ENCODE peak calls at places on chromosomes 2 and 18, in six cellular contexts. W is NB4, K is upper lobe of left lung, L is SK-N-SH, Y is right atrium auricular region, H is K562. A is an unnamed sample.

GRCh38 chr2:2683581-2683980 is 352.5 kb upstream of the MYT1L start:
- DNase-seq in W (no peak), H (no peak), L (no peak), Y (no peak), K (no peak), A (no peak)

GRCh38 chr2:172038604-172039003 is 38.9 kb downstream of the METAP1D start:
- DNase-seq in Y (no peak), K (no peak), W (no peak), L (no peak), H (no peak), A (no peak)

GRCh38 chr2:219702796-219703545 is 75.5 kb downstream of the SLC4A3 start:
- DNase-seq in H (no peak), W (no peak), L (no peak), Y (no peak), K (no peak), A (no peak)

GRCh38 chr2:12106440-12107080 is 360.1 kb downstream of the LPIN1 start:
- DNase-seq in W (peak; percentile 88), L (peak; percentile 21), Y (no peak), K (no peak), H (peak; percentile 69), A (peak; percentile 99)

GRCh38 chr2:10400568-10400977 is 47.6 kb downstream of the ODC1 start:
- DNase-seq in W (peak; percentile 89), K (no peak), Y (no peak), L (no peak), H (no peak), A (no peak)

GRCh38 chr18:75358928-75359327 is 68.6 kb downstream of the SMIM21 start:
- DNase-seq in Y (no peak), H (no peak), W (no peak), K (no peak), L (no peak), A (no peak)

GRCh38 chr2:106363788-106364187 is 104.4 kb downstream of the RGPD3 start:
- DNase-seq in Y (no peak), W (no peak), K (no peak), H (no peak), L (no peak), A (no peak)

GRCh38 chr2:128234613-128235012 is 84.1 kb downstream of the HS6ST1 start:
- DNase-seq in H (no peak), Y (no peak), W (no peak), K (no peak), L (peak; percentile 32), A (no peak)

GRCh38 chr2:138630164-138630563 is 128.6 kb downstream of the SPOPL start:
- DNase-seq in H (no peak), W (no peak), Y (no peak), L (no peak), K (no peak), A (no peak)

GRCh38 chr2:112056626-112056987 is 1.5 kb downstream of the TMEM87B start:
- DNase-seq in H (no peak), K (no peak), Y (no peak), W (no peak), L (no peak), A (no peak)

GRCh38 chr18:9069482-9070059 is 32.9 kb upstream of the NDUFV2 start:
- DNase-seq in L (no peak), W (no peak), K (no peak), Y (no peak), H (no peak), A (no peak)

GRCh38 chr18:9688036-9688741 is 19.9 kb upstream of the RAB31 start:
- DNase-seq in H (peak; percentile 69), K (no peak), Y (no peak), W (no peak), L (no peak), A (peak; percentile 91)

GRCh38 chr2:8907764-8908163 is 70.4 kb upstream of the KIDINS220 start:
- DNase-seq in W (no peak), Y (no peak), K (no peak), L (peak; percentile 39), H (no peak), A (no peak)

GRCh38 chr2:11612553-11613215 is 57.3 kb downstream of the NTSR2 start:
- DNase-seq in K (no peak), W (no peak), Y (no peak), L (no peak), H (no peak), A (no peak)

GRCh38 chr2:8346238-8346637 is 335.6 kb upstream of the ID2 start:
- DNase-seq in L (no peak), H (no peak), W (no peak), K (no peak), Y (no peak), A (no peak)

GRCh38 chr18:58934933-58935577 is 70.4 kb downstream of the ZNF532 start:
- DNase-seq in W (no peak), K (no peak), Y (no peak), H (no peak), L (no peak), A (no peak)

GRCh38 chr2:188248513-188248912 is 43.2 kb upstream of the GULP1 start:
- DNase-seq in L (no peak), K (no peak), H (no peak), Y (no peak), W (no peak), A (no peak)

GRCh38 chr2:27954261-27954673 is 63.7 kb downstream of the BABAM2 start:
- DNase-seq in K (no peak), L (no peak), Y (no peak), H (no peak), W (no peak), A (peak; percentile 45)

GRCh38 chr2:220660277-220661155 is 911.6 kb downstream of the EPHA4 start:
- DNase-seq in H (no peak), W (no peak), K (no peak), Y (no peak), L (no peak), A (no peak)

GRCh38 chr2:241559489-241560180 is 1.1 kb downstream of the BOK start:
- DNase-seq in L (peak; percentile 56), W (no peak), H (no peak), K (peak; percentile 89), Y (no peak), A (peak; percentile 54)

GRCh38 chr2:8329660-8330622 is 351.9 kb upstream of the ID2 start:
- DNase-seq in L (no peak), K (peak; percentile 64), H (no peak), W (no peak), Y (no peak), A (no peak)

GRCh38 chr2:88764141-88764849 is 72.8 kb downstream of the RPIA start:
- DNase-seq in L (no peak), Y (no peak), H (no peak), K (peak; percentile 49), W (no peak), A (no peak)

GRCh38 chr18:63708650-63709049 is 5.9 kb downstream of the SERPINB11 start:
- DNase-seq in K (no peak), L (no peak), H (no peak), W (no peak), Y (no peak), A (peak; percentile 50)

GRCh38 chr18:46474487-46475366 is 182.3 kb downstream of the LOXHD1 start:
- DNase-seq in W (no peak), L (peak; percentile 59), K (no peak), H (no peak), Y (no peak), A (no peak)

GRCh38 chr2:60925994-60926750 is 44.8 kb downstream of the REL start:
- DNase-seq in K (no peak), Y (no peak), W (peak; percentile 49), H (no peak), L (no peak), A (peak; percentile 43)

GRCh38 chr2:241770185-241770935 is 6.3 kb upstream of the GAL3ST2 start:
- DNase-seq in W (no peak), L (peak; percentile 54), H (peak; percentile 3), Y (peak; percentile 53), K (peak; percentile 68), A (no peak)

GRCh38 chr2:170679607-170680079 is 35.5 kb upstream of the SP5 start:
- DNase-seq in K (no peak), W (no peak), L (no peak), Y (no peak), H (no peak), A (peak; percentile 11)
- H3K4me3 ChIP-seq in K (peak overlapping the region; percentile 5), W (no peak overlapping the region), L (no peak overlapping the region), Y (no peak overlapping the region), H (no peak overlapping the region), A (no peak overlapping the region)

GRCh38 chr2:144361742-144362141 is 158.2 kb downstream of the ZEB2 start:
- DNase-seq in Y (no peak), L (no peak), W (no peak), H (no peak), K (no peak), A (no peak)
- TF ChIP-seq CTCF in Y (no peak), L (no peak), W (no peak), H (no peak), K (no peak), A (peak; percentile 32)

GRCh38 chr2:143850084-143850483 is 669.8 kb downstream of the ZEB2 start:
- DNase-seq in W (peak; percentile 7), Y (no peak), L (no peak), K (no peak), H (no peak), A (peak; percentile 15)
- H3K4me3 ChIP-seq in W (no peak overlapping the region), Y (no peak overlapping the region), L (no peak overlapping the region), K (no peak overlapping the region), H (no peak overlapping the region), A (no peak overlapping the region)

GRCh38 chr2:68027959-68028358 is 34.8 kb downstream of the C1D start:
- DNase-seq in K (no peak), W (no peak), Y (no peak), H (no peak), L (no peak), A (no peak)

GRCh38 chr2:68032702-68033101 is 30.1 kb downstream of the C1D start:
- DNase-seq in W (peak; percentile 4), Y (no peak), L (no peak), K (no peak), H (no peak), A (no peak)

GRCh38 chr2:68030529-68030928 is 32.3 kb downstream of the C1D start:
- DNase-seq in L (no peak), Y (no peak), H (no peak), K (no peak), W (no peak), A (no peak)

GRCh38 chr2:68031043-68031442 is 31.8 kb downstream of the C1D start:
- DNase-seq in H (no peak), L (no peak), Y (no peak), W (no peak), K (no peak), A (no peak)

GRCh38 chr2:68031546-68032160 is 31.2 kb downstream of the C1D start:
- DNase-seq in L (peak; percentile 48), Y (no peak), W (peak; percentile 60), K (no peak), H (peak; percentile 39), A (peak; percentile 78)
- TF ChIP-seq CTCF in L (peak; percentile 77), Y (peak; percentile 29), W (peak; percentile 38), K (peak; percentile 23), H (peak; percentile 51), A (peak; percentile 68)

GRCh38 chr18:55605820-55606252 is 17.8 kb upstream of the TCF4 start:
- DNase-seq in K (no peak), L (no peak), W (no peak), H (no peak), Y (no peak), A (no peak)
- H3K4me3 ChIP-seq in K (no peak overlapping the region), L (no peak overlapping the region), W (no peak overlapping the region), H (no peak overlapping the region), Y (no peak overlapping the region), A (no peak overlapping the region)

A was measured in choroid plexus epithelial cell.